ENCODE peak calls at places on chromosomes 5 and 9, in six cellular contexts. L is HCT116; W is GM04504; F is LoVo; S is esophagus squamous epithelium; Q is stimulated activated CD8-positive, alpha-beta memory T cell treated with anti-CD3 and anti-CD28 coated beads, Interleukin-4, amount 100 ng/mL, for 48 hours. E is an unnamed sample.

GRCh38 chr5:92017786-92018185 is 634.7 kb upstream of the ARRDC3 start:
- DNase-seq in Q (no peak), L (peak; percentile 65), W (peak; percentile 58), F (peak; percentile 87), S (no peak), E (peak; percentile 46)

GRCh38 chr5:147037517-147038205 is 159.1 kb upstream of the PPP2R2B start:
- DNase-seq in L (peak; percentile 31), S (no peak), F (peak; percentile 27), W (no peak), Q (no peak), E (peak; percentile 57)

GRCh38 chr9:117664419-117664818 is 39.8 kb upstream of the TLR4 start:
- DNase-seq in Q (no peak), W (no peak), L (no peak), S (no peak), F (no peak), E (no peak)

GRCh38 chr9:84357235-84357634 is 16.7 kb upstream of the SLC28A3 start:
- DNase-seq in Q (no peak), F (no peak), W (no peak), S (no peak), L (no peak), E (peak; percentile 75)

GRCh38 chr5:107803728-107804127 is 133.0 kb upstream of the EFNA5 start:
- DNase-seq in S (no peak), F (no peak), W (no peak), Q (no peak), L (no peak), E (no peak)

GRCh38 chr5:149125386-149125891 is 15.9 kb upstream of the ABLIM3 start:
- DNase-seq in F (no peak), L (no peak), Q (no peak), S (no peak), W (no peak), E (peak; percentile 51)

GRCh38 chr5:139186293-139186692 is 11.9 kb downstream of the SIL1 start:
- DNase-seq in L (no peak), W (no peak), S (no peak), F (no peak), Q (no peak), E (no peak)

GRCh38 chr9:71911908-71912325 is 478 bp downstream of the C9orf85 start:
- DNase-seq in L (no peak), F (peak; percentile 21), W (peak; percentile 40), S (no peak), Q (no peak), E (peak; percentile 62)

GRCh38 chr5:82151217-82151616 is 126.9 kb downstream of the RPS23 start:
- DNase-seq in L (no peak), W (no peak), F (no peak), Q (no peak), S (no peak), E (no peak)

GRCh38 chr9:110340306-110340705 is 2.6 kb upstream of the TXNDC8 start:
- DNase-seq in F (no peak), Q (no peak), W (no peak), L (peak; percentile 24), S (no peak), E (peak; percentile 59)

GRCh38 chr5:144142030-144142825 is 28.2 kb downstream of the YIPF5 start:
- DNase-seq in L (peak; percentile 12), W (no peak), F (peak; percentile 38), Q (no peak), S (no peak), E (no peak)

GRCh38 chr5:61280205-61280604 is 51.9 kb upstream of the ZSWIM6 start:
- DNase-seq in W (peak; percentile 54), S (no peak), F (peak; percentile 43), Q (no peak), L (peak; percentile 33), E (peak; percentile 78)

GRCh38 chr9:101585740-101586139 is 9.0 kb downstream of the PPP3R2 start:
- DNase-seq in L (no peak), W (no peak), Q (no peak), S (no peak), F (no peak), E (no peak)

GRCh38 chr9:99023229-99023628 is 79.5 kb downstream of the COL15A1 start:
- DNase-seq in W (no peak), L (no peak), Q (peak; percentile 14), F (no peak), S (no peak), E (peak; percentile 32)

GRCh38 chr5:140402258-140403074 is 833 bp downstream of the ANKHD1 start:
- DNase-seq in F (peak; percentile 63), L (no peak), S (peak; percentile 23), Q (peak; percentile 68), W (no peak), E (peak; percentile 82)

GRCh38 chr5:179414459-179415215 is 69.4 kb upstream of the ADAMTS2 start:
- DNase-seq in F (no peak), L (no peak), S (no peak), W (no peak), Q (no peak), E (peak; percentile 73)

GRCh38 chr5:25568294-25568693 is 923.5 kb upstream of the CDH10 start:
- DNase-seq in W (no peak), F (no peak), Q (no peak), L (no peak), S (no peak), E (no peak)

GRCh38 chr9:2642068-2642467 is 20.5 kb downstream of the VLDLR start:
- DNase-seq in W (no peak), F (no peak), L (no peak), Q (no peak), S (no peak), E (no peak)

GRCh38 chr9:71677209-71677608 is 91.1 kb downstream of the CEMIP2 start:
- DNase-seq in Q (no peak), F (no peak), L (no peak), S (no peak), W (no peak), E (no peak)

GRCh38 chr5:96614110-96614691 is 48.0 kb upstream of the CAST start:
- DNase-seq in S (no peak), F (peak; percentile 85), L (peak; percentile 79), Q (peak; percentile 56), W (peak; percentile 88), E (peak; percentile 89)

GRCh38 chr9:84862786-84863185 is 193.3 kb downstream of the NTRK2 start:
- DNase-seq in S (no peak), L (no peak), F (peak; percentile 5), W (peak; percentile 48), Q (no peak), E (no peak)

GRCh38 chr5:103216697-103217096 is 41.9 kb upstream of the MACIR start:
- DNase-seq in Q (no peak), F (no peak), L (no peak), W (no peak), S (no peak), E (no peak)

GRCh38 chr5:111697215-111697614 is 59.8 kb downstream of the NREP start:
- DNase-seq in L (no peak), Q (no peak), F (no peak), W (no peak), S (no peak), E (no peak)

GRCh38 chr5:932628-933250 is 40.1 kb downstream of the TRIP13 start:
- DNase-seq in W (no peak), F (no peak), S (no peak), L (no peak), Q (no peak), E (no peak)

GRCh38 chr9:23322392-23322791 is 503.6 kb downstream of the ELAVL2 start:
- DNase-seq in L (no peak), S (no peak), Q (no peak), F (no peak), W (no peak), E (no peak)

GRCh38 chr5:16784843-16785791 is 151.0 kb downstream of the MYO10 start:
- DNase-seq in W (no peak), L (no peak), F (no peak), Q (peak; percentile 58), S (no peak), E (peak; percentile 82)

GRCh38 chr9:81772144-81772543 is 82.8 kb upstream of the TLE1 start:
- DNase-seq in Q (no peak), W (no peak), S (no peak), L (no peak), F (no peak), E (peak; percentile 43)

GRCh38 chr5:59746261-59746765 is 147.2 kb downstream of the PDE4D start:
- DNase-seq in Q (no peak), L (no peak), F (no peak), W (peak; percentile 85), S (no peak), E (no peak)

GRCh38 chr9:120528327-120528726 is 51.6 kb downstream of the CDK5RAP2 start:
- DNase-seq in L (no peak), W (no peak), S (no peak), Q (no peak), F (no peak), E (no peak)

GRCh38 chr9:95053611-95054440 is 263.7 kb downstream of the FANCC start:
- DNase-seq in Q (no peak), F (no peak), W (no peak), L (no peak), S (no peak), E (no peak)

GRCh38 chr5:149018909-149019443 is 43.9 kb downstream of the SH3TC2 start:
- DNase-seq in F (no peak), W (no peak), Q (no peak), S (no peak), L (no peak), E (peak; percentile 32)

E was measured in osteoblast.